ENCODE peak calls at places on chromosome 3, in seven cellular contexts. One of them, this sample, is unnamed.

GRCh38 chr3:12833226-12834161 is 7.9 kb downstream of the RPL32 start:
- DNase-seq in trophoblast cell: no peak
- DNase-seq in IMR-90: no peak
- DNase-seq in H1: no peak
- DNase-seq in mesendoderm: peak; percentile 52
- DNase-seq in neuronal stem cell: no peak
- DNase-seq in H9: peak; percentile 75
- DNase-seq in this sample: no peak

GRCh38 chr3:38027466-38028465 is 1.7 kb downstream of the PLCD1 start:
- DNase-seq in mesendoderm: no peak
- DNase-seq in IMR-90: no peak
- DNase-seq in H1: no peak
- DNase-seq in neuronal stem cell: no peak
- DNase-seq in trophoblast cell: no peak
- DNase-seq in H9: no peak
- DNase-seq in this sample: peak; percentile 16

GRCh38 chr3:51702156-51702555 is 4.7 kb upstream of the GRM2 start:
- DNase-seq in mesendoderm: no peak
- DNase-seq in trophoblast cell: no peak
- DNase-seq in IMR-90: no peak
- DNase-seq in H9: no peak
- DNase-seq in neuronal stem cell: no peak
- DNase-seq in H1: no peak
- DNase-seq in this sample: no peak

GRCh38 chr3:73547427-73548036 is 77.2 kb downstream of the PDZRN3 start:
- DNase-seq in neuronal stem cell: no peak
- DNase-seq in mesendoderm: no peak
- DNase-seq in H9: no peak
- DNase-seq in H1: no peak
- DNase-seq in trophoblast cell: no peak
- DNase-seq in IMR-90: peak; percentile 94
- DNase-seq in this sample: peak; percentile 73

GRCh38 chr3:159260049-159260662 is 458.3 kb downstream of the MFSD1 start:
- DNase-seq in H1: no peak
- DNase-seq in trophoblast cell: peak; percentile 35
- DNase-seq in IMR-90: peak; percentile 77
- DNase-seq in neuronal stem cell: peak; percentile 66
- DNase-seq in mesendoderm: peak; percentile 73
- DNase-seq in H9: peak; percentile 31
- DNase-seq in this sample: peak; percentile 74

GRCh38 chr3:101195951-101196713 is 124.2 kb downstream of the IMPG2 start:
- DNase-seq in IMR-90: peak; percentile 72
- DNase-seq in mesendoderm: peak; percentile 78
- DNase-seq in trophoblast cell: no peak
- DNase-seq in neuronal stem cell: peak; percentile 40
- DNase-seq in H9: no peak
- DNase-seq in H1: no peak
- DNase-seq in this sample: peak; percentile 68

GRCh38 chr3:45098315-45098714 is 47.9 kb downstream of the CDCP1 start:
- DNase-seq in neuronal stem cell: no peak
- DNase-seq in mesendoderm: no peak
- DNase-seq in trophoblast cell: no peak
- DNase-seq in H1: no peak
- DNase-seq in IMR-90: no peak
- DNase-seq in H9: no peak
- DNase-seq in this sample: peak; percentile 59

GRCh38 chr3:156206157-156206556 is 85.8 kb downstream of the KCNAB1 start:
- DNase-seq in trophoblast cell: no peak
- DNase-seq in IMR-90: peak; percentile 17
- DNase-seq in H9: no peak
- DNase-seq in H1: no peak
- DNase-seq in neuronal stem cell: no peak
- DNase-seq in mesendoderm: no peak
- DNase-seq in this sample: no peak

GRCh38 chr3:97815149-97815917 is 6.5 kb upstream of the CRYBG3 start:
- DNase-seq in H1: no peak
- DNase-seq in neuronal stem cell: no peak
- DNase-seq in trophoblast cell: no peak
- DNase-seq in IMR-90: peak; percentile 33
- DNase-seq in mesendoderm: no peak
- DNase-seq in H9: no peak
- DNase-seq in this sample: no peak

GRCh38 chr3:66463734-66464511 is 36.9 kb downstream of the LRIG1 start:
- DNase-seq in mesendoderm: no peak
- DNase-seq in H1: no peak
- DNase-seq in trophoblast cell: no peak
- DNase-seq in H9: no peak
- DNase-seq in IMR-90: no peak
- DNase-seq in neuronal stem cell: no peak
- DNase-seq in this sample: no peak

GRCh38 chr3:27939510-27939909 is 217.4 kb upstream of the EOMES start:
- DNase-seq in neuronal stem cell: no peak
- DNase-seq in IMR-90: no peak
- DNase-seq in trophoblast cell: no peak
- DNase-seq in H1: no peak
- DNase-seq in mesendoderm: no peak
- DNase-seq in H9: no peak
- DNase-seq in this sample: no peak
- H2BK120ac ChIP-seq in neuronal stem cell: no peak overlapping the region
- H2BK120ac ChIP-seq in IMR-90: no peak overlapping the region
- H2BK120ac ChIP-seq in trophoblast cell: no peak overlapping the region
- H2BK120ac ChIP-seq in H1: no peak overlapping the region
- H2BK120ac ChIP-seq in mesendoderm: no peak overlapping the region
- H2BK120ac ChIP-seq in H9: no peak overlapping the region
- H2BK120ac ChIP-seq in this sample: no peak overlapping the region

GRCh38 chr3:175989161-175989560 is 1130.0 kb downstream of the NAALADL2 start:
- DNase-seq in mesendoderm: no peak
- DNase-seq in H9: peak; percentile 17
- DNase-seq in IMR-90: no peak
- DNase-seq in neuronal stem cell: no peak
- DNase-seq in trophoblast cell: peak; percentile 71
- DNase-seq in H1: no peak
- DNase-seq in this sample: no peak
- H3K23ac ChIP-seq in mesendoderm: no peak overlapping the region
- H3K23ac ChIP-seq in H9: no peak overlapping the region
- H3K23ac ChIP-seq in IMR-90: no peak overlapping the region
- H3K23ac ChIP-seq in neuronal stem cell: no peak overlapping the region
- H3K23ac ChIP-seq in trophoblast cell: no peak overlapping the region
- H3K23ac ChIP-seq in H1: no peak overlapping the region
- H3K23ac ChIP-seq in this sample: no peak overlapping the region

GRCh38 chr3:125191730-125192129 is 20.8 kb downstream of the SLC12A8 start:
- DNase-seq in IMR-90: no peak
- DNase-seq in trophoblast cell: no peak
- DNase-seq in neuronal stem cell: no peak
- DNase-seq in mesendoderm: no peak
- DNase-seq in H1: no peak
- DNase-seq in H9: no peak
- DNase-seq in this sample: no peak
- H2AK5ac ChIP-seq in IMR-90: no peak overlapping the region
- H2AK5ac ChIP-seq in trophoblast cell: no peak overlapping the region
- H2AK5ac ChIP-seq in neuronal stem cell: no peak overlapping the region
- H2AK5ac ChIP-seq in mesendoderm: no peak overlapping the region
- H2AK5ac ChIP-seq in H1: peak overlapping the region; percentile 28
- H2AK5ac ChIP-seq in H9: no peak overlapping the region
- H2AK5ac ChIP-seq in this sample: no peak overlapping the region

DNA sequence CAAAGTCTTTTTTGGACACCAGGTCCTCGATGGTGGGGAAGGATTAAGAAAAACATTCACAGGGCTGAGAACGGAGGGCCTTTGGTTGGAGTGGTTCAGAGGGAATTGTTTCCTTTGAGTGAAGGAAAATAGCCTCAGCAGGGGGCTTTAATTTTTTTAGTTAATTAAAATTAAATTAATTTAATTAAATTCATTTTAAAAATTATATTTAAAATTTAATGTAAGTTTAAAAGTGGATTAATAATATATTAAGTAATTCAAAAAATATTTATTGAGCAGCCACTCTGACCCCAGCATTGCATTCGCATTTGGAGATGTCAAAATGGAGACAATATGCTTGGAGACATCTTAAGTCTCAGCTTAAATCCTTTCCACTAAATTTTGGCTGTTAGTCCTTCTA is 136.7 kb downstream of the KCNH8 start:
- DNase-seq in mesendoderm: no peak
- DNase-seq in IMR-90: no peak
- DNase-seq in neuronal stem cell: no peak
- DNase-seq in H1: no peak
- DNase-seq in H9: no peak
- DNase-seq in trophoblast cell: no peak
- DNase-seq in this sample: no peak
- H2BK120ac ChIP-seq in mesendoderm: no peak overlapping the region
- H2BK120ac ChIP-seq in IMR-90: no peak overlapping the region
- H2BK120ac ChIP-seq in neuronal stem cell: no peak overlapping the region
- H2BK120ac ChIP-seq in H1: no peak overlapping the region
- H2BK120ac ChIP-seq in H9: no peak overlapping the region
- H2BK120ac ChIP-seq in trophoblast cell: no peak overlapping the region
- H2BK120ac ChIP-seq in this sample: no peak overlapping the region

GRCh38 chr3:127824151-127824825 is 2.0 kb upstream of the MGLL start:
- DNase-seq in H9: no peak
- DNase-seq in IMR-90: no peak
- DNase-seq in H1: no peak
- DNase-seq in mesendoderm: no peak
- DNase-seq in trophoblast cell: no peak
- DNase-seq in neuronal stem cell: no peak
- DNase-seq in this sample: no peak
- H3K23ac ChIP-seq in H9: no peak overlapping the region
- H3K23ac ChIP-seq in IMR-90: peak overlapping the region; percentile 16
- H3K23ac ChIP-seq in H1: no peak overlapping the region
- H3K23ac ChIP-seq in mesendoderm: no peak overlapping the region
- H3K23ac ChIP-seq in trophoblast cell: no peak overlapping the region
- H3K23ac ChIP-seq in neuronal stem cell: no peak overlapping the region
- H3K23ac ChIP-seq in this sample: no peak overlapping the region

DNA sequence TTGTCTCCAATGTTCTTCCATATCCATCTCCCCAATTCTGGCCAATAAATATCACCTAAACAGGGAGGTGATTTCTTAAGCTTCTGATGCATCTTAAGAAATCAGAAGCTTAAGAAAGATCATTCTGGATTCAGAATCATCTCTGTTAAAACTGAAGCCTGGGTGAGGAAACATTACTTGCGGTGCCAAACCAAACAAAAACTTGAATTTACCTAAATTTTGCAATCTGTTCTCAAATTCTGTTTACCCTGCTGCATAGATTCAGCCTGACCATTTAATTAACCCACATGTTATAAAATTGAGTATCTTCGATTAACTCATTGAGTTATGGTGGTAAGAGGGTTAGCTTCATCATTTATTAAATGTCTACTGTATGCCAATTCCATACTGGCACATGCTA is 204.4 kb upstream of the ZNF385D start:
- DNase-seq in IMR-90: no peak
- DNase-seq in neuronal stem cell: no peak
- DNase-seq in H1: no peak
- DNase-seq in mesendoderm: no peak
- DNase-seq in trophoblast cell: no peak
- DNase-seq in H9: no peak
- DNase-seq in this sample: no peak
- H2AK5ac ChIP-seq in IMR-90: no peak overlapping the region
- H2AK5ac ChIP-seq in neuronal stem cell: no peak overlapping the region
- H2AK5ac ChIP-seq in H1: no peak overlapping the region
- H2AK5ac ChIP-seq in mesendoderm: no peak overlapping the region
- H2AK5ac ChIP-seq in trophoblast cell: no peak overlapping the region
- H2AK5ac ChIP-seq in H9: no peak overlapping the region
- H2AK5ac ChIP-seq in this sample: no peak overlapping the region